ENCODE peak calls at places on chromosomes 2 and 18, in four cellular contexts. N is HepG2, C is HCT116, Q is K562. J is an unnamed sample.

GRCh38 chr2:196000551-196000950 is 68.1 kb downstream of the DNAH7 start:
- DNase-seq in N (no peak), C (no peak), Q (no peak), J (no peak)

GRCh38 chr18:3816601-3817363 is 366.8 kb downstream of the TGIF1 start:
- DNase-seq in N (peak), C (no peak), Q (no peak), J (no peak)

GRCh38 chr2:68784191-68784590 is 49.6 kb downstream of the ARHGAP25 start:
- DNase-seq in N (no peak), C (no peak), Q (no peak), J (no peak)

GRCh38 chr2:203732072-203732952 is 25.9 kb downstream of the CD28 start:
- DNase-seq in N (no peak), C (no peak), Q (no peak), J (no peak)

GRCh38 chr2:2698182-2699116 is 367.4 kb upstream of the MYT1L start:
- DNase-seq in N (peak), C (peak), Q (peak), J (no peak)

GRCh38 chr2:202064206-202064880 is 8.7 kb upstream of the KIAA2012 start:
- DNase-seq in N (no peak), C (no peak), Q (no peak), J (no peak)

GRCh38 chr2:160156665-160157064 is 43.4 kb downstream of the ITGB6 start:
- DNase-seq in N (no peak), C (no peak), Q (no peak), J (no peak)

GRCh38 chr2:234843411-234843810 is 108.4 kb upstream of the SH3BP4 start:
- DNase-seq in N (peak), C (no peak), Q (no peak), J (no peak)

GRCh38 chr2:170217778-170218251 is 39.9 kb downstream of the MYO3B start:
- DNase-seq in N (no peak), C (no peak), Q (no peak), J (no peak)

GRCh38 chr18:3059272-3059671 is 46.3 kb upstream of the LPIN2 start:
- DNase-seq in N (no peak), C (no peak), Q (no peak), J (no peak)

GRCh38 chr18:48997985-48998831 is 47.4 kb upstream of the SMAD7 start:
- DNase-seq in N (peak), C (peak), Q (peak), J (peak)

GRCh38 chr2:28624798-28625701 is 126.6 kb upstream of the PPP1CB start:
- DNase-seq in N (peak), C (no peak), Q (no peak), J (no peak)

GRCh38 chr2:157424374-157424773 is 19.5 kb downstream of the CYTIP start:
- DNase-seq in N (no peak), C (no peak), Q (no peak), J (no peak)

DNA sequence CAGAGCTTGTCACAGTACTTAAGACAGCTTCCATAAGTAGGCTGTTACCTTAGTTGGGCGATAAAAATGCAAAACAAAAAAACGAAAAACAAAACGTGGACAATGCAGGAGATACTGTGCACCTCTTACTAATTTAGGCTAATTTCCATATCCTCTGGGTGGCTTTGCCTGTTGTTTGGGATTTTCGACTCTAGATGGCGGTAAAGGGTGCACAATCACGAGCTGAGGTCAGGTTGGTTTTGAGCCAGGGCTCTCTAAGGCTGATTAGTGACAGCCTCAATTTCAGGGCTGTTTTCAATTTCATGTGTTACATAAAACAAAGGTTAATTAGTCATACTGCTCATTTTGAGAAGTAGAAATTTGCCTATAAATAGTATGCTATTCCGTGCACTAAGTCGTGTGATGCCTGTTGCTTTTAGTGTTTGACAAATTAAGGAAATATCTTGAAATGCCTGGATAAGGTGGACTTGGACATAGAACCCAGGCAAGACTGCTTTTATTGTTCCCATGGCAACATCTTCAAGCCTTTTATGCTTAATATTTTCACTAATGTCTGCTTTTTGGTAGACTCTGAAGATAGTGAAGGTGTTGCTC is 493.1 kb downstream of the SOCS6 start:
- DNase-seq in N (peak), C (peak), Q (peak), J (peak)
- TF ChIP-seq TCF7L2 in N (no peak), C (no peak), Q (no peak), J (no peak)

GRCh38 chr2:67436221-67436620 is 39.1 kb downstream of the ETAA1 start:
- DNase-seq in N (no peak), C (no peak), Q (no peak), J (no peak)

GRCh38 chr2:67437132-67437531 is 40.0 kb downstream of the ETAA1 start:
- DNase-seq in N (no peak), C (no peak), Q (no peak), J (no peak)
- TF ChIP-seq TCF7L2 in N (no peak), C (no peak), Q (no peak), J (no peak)

DNA sequence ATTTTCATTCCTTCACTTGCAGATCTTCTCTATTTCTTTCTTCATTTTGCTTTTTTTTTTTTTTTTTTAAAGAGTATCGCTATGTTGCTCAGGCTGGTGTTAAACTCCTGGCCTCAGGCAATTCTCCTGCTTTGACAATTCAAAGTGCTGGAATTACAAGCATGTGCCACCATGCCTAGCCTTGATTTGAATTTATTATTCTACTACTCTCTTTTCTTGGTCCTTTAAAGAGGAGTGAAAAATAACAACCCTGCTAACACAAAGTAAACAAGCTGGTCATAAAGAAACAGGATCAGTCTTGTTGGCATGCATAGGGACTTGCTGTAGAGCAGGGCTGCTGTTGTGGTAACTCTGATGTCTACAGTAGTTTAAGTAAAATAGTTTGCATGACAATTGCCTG is 1615.3 kb upstream of the ZEB2 start:
- DNase-seq in N (no peak), C (no peak), Q (no peak), J (no peak)
- TF ChIP-seq TCF7L2 in N (no peak), C (no peak), Q (no peak), J (no peak)

DNA sequence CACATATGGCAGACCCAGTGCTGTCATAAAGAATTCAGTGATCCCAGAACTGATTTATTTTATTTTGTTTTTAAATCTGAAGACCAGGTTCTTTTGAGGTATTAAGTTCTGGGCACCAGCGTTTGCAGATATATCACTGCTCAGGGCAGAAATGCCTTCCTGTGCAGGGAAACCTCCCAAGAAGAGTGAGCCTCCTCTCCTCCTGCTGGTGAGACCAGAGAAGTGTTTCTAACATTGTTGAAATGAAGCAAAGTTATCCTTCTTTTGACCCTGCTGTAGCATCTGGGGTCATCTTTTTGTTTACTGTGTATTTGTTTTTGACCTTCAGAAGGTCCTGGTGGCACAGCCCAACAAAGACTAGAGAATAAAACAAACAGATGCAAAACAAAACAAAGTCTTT is 94.0 kb downstream of the AQP4 start:
- DNase-seq in N (peak), C (no peak), Q (no peak), J (peak)
- TF ChIP-seq TCF7L2 in N (no peak), C (no peak), Q (no peak), J (no peak)

GRCh38 chr2:228039752-228040534 is 141.5 kb downstream of the SPHKAP start:
- DNase-seq in N (peak), C (peak), Q (peak), J (no peak)

GRCh38 chr2:228037915-228038314 is 143.6 kb downstream of the SPHKAP start:
- DNase-seq in N (no peak), C (peak), Q (no peak), J (no peak)

DNA sequence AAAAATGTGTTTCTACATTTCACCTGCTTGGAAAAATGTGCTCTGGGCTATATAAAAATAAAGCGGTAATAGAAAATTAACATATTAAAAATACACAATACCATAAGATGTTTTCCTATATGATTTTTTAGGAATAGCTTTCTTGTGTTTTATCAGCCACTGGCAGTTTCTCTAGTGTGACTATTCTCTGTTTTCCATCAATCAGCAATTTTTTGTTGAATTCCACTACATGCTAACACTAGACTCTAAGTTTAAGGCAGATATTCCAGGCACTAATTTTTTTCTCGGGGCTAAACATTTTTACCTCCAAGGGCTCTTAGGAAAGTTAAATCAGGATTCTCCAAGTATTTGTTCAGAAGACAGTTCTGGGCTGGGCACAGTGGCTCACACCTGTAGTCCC is 140.5 kb downstream of the SPHKAP start:
- DNase-seq in N (no peak), C (no peak), Q (no peak), J (no peak)
- TF ChIP-seq TCF7L2 in N (no peak), C (no peak), Q (no peak), J (no peak)

GRCh38 chr2:20179179-20179754 is 45.7 kb downstream of the SDC1 start:
- DNase-seq in N (no peak), C (no peak), Q (no peak), J (no peak)

GRCh38 chr2:20181761-20182160 is 43.2 kb downstream of the SDC1 start:
- DNase-seq in N (no peak), C (no peak), Q (no peak), J (no peak)

GRCh38 chr2:20178404-20179178 is 46.3 kb downstream of the SDC1 start:
- DNase-seq in N (no peak), C (no peak), Q (no peak), J (no peak)

GRCh38 chr2:20180676-20181648 is 44.0 kb downstream of the SDC1 start:
- DNase-seq in N (no peak), C (no peak), Q (no peak), J (no peak)

DNA sequence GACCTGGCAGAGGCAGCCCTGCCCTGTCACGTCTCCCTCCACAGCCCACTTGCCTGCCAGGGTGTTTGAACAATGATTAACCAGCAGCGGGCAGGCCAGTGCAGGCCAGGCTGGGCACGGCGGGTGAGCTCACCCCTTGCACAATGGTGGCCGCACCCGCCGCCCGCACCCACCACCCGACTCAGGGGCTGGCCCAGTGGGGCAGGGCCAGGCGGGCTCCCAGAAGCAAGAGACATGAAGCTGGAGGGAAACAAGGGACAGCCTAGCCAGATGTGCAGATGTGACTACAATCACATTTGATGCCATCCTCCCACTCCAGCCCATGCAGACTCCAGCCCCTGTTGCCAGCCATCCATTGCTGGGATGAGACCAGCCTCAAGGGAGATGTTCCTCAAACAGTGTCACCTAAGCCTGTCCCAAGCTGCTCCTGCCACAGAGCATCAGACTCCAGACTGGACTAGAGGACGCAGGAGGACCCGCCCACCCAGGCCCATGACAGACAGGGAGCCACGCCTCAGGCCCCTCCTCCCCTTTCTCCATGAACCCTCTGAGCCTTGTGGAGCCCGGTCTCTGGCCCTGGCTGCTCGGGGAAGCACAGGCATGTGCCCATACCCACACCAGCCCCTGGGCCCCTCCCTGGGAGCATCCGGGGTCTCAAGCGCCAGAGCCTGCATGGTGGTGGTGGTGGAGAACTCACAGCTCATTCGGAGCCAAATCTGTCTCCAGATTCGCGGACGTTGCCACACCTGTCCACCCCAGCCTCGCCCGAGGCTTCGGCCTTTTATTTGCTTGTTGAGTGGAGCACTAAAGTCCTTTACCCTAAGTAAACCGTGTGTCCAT is 45.0 kb downstream of the SDC1 start:
- DNase-seq in N (peak), C (no peak), Q (peak), J (no peak)
- TF ChIP-seq TCF7L2 in N (no peak), C (no peak), Q (no peak), J (no peak)

J was measured in Panc1.